ENCODE peak calls at places on chromosomes 13 and 19, in nine cellular contexts. U is stomach, S is A549, C is transverse colon, A is HepG2, I is ovary, O is tibial nerve, N is upper lobe of left lung, H is K562. P is an unnamed sample.

GRCh38 chr19:16225279-16226183 is 27.8 kb downstream of the AP1M1 start:
- DNase-seq in U (no peak), S (no peak), C (no peak), A (no peak), I (no peak), O (no peak), N (no peak), H (no peak), P (no peak)

GRCh38 chr13:37648604-37649003 is 50.0 kb upstream of the POSTN start:
- DNase-seq in U (no peak), S (no peak), C (no peak), A (no peak), I (no peak), O (no peak), N (no peak), H (no peak), P (no peak)

GRCh38 chr19:36051637-36052036 is 2.4 kb downstream of the THAP8 start:
- DNase-seq in U (no peak), S (no peak), C (no peak), A (no peak), I (no peak), O (no peak), N (no peak), H (no peak), P (no peak)

GRCh38 chr13:111456452-111457230 is 136.2 kb downstream of the TEX29 start:
- DNase-seq in U (no peak), S (no peak), C (no peak), A (no peak), I (no peak), O (no peak), N (no peak), H (no peak), P (no peak)

GRCh38 chr13:51777921-51778320 is 26.0 kb downstream of the DHRS12 start:
- DNase-seq in U (no peak), S (no peak), C (no peak), A (no peak), I (no peak), O (no peak), N (no peak), H (no peak), P (no peak)

GRCh38 chr13:32391101-32391620 is 36.8 kb downstream of the N4BP2L1 start:
- DNase-seq in U (no peak), S (peak), C (no peak), A (no peak), I (no peak), O (no peak), N (no peak), H (no peak), P (no peak)

GRCh38 chr19:13095393-13095784 is 7.3 kb downstream of the LYL1 start:
- DNase-seq in U (no peak), S (no peak), C (no peak), A (no peak), I (no peak), O (no peak), N (peak), H (no peak), P (no peak)

GRCh38 chr13:41505209-41505835 is 48.0 kb downstream of the RGCC start:
- DNase-seq in U (no peak), S (no peak), C (no peak), A (no peak), I (no peak), O (no peak), N (no peak), H (no peak), P (peak)

GRCh38 chr19:52227980-52228379 is 38.1 kb downstream of the PPP2R1A start:
- DNase-seq in U (no peak), S (no peak), C (no peak), A (no peak), I (no peak), O (no peak), N (no peak), H (no peak), P (no peak)

GRCh38 chr19:5430237-5430636 is 25.0 kb upstream of the ZNRF4 start:
- DNase-seq in U (no peak), S (no peak), C (no peak), A (no peak), I (no peak), O (no peak), N (no peak), H (peak), P (no peak)

GRCh38 chr19:18368504-18369222 is 17.3 kb upstream of the GDF15 start:
- DNase-seq in U (peak), S (no peak), C (no peak), A (peak), I (no peak), O (no peak), N (peak), H (peak), P (no peak)

GRCh38 chr19:18373407-18373891 is 12.5 kb upstream of the GDF15 start:
- DNase-seq in U (no peak), S (no peak), C (no peak), A (no peak), I (no peak), O (no peak), N (no peak), H (no peak), P (no peak)

GRCh38 chr19:18377026-18377425 is 8.9 kb upstream of the GDF15 start:
- DNase-seq in U (peak), S (peak), C (no peak), A (no peak), I (no peak), O (no peak), N (no peak), H (no peak), P (no peak)

GRCh38 chr19:18373892-18374629 is 11.9 kb upstream of the GDF15 start:
- DNase-seq in U (peak), S (peak), C (peak), A (peak), I (peak), O (peak), N (peak), H (peak), P (peak)
- TF ChIP-seq EP300 in U (peak), S (peak), C (peak), A (peak), I (peak), O (peak), N (peak), H (peak), P (no peak)

DNA sequence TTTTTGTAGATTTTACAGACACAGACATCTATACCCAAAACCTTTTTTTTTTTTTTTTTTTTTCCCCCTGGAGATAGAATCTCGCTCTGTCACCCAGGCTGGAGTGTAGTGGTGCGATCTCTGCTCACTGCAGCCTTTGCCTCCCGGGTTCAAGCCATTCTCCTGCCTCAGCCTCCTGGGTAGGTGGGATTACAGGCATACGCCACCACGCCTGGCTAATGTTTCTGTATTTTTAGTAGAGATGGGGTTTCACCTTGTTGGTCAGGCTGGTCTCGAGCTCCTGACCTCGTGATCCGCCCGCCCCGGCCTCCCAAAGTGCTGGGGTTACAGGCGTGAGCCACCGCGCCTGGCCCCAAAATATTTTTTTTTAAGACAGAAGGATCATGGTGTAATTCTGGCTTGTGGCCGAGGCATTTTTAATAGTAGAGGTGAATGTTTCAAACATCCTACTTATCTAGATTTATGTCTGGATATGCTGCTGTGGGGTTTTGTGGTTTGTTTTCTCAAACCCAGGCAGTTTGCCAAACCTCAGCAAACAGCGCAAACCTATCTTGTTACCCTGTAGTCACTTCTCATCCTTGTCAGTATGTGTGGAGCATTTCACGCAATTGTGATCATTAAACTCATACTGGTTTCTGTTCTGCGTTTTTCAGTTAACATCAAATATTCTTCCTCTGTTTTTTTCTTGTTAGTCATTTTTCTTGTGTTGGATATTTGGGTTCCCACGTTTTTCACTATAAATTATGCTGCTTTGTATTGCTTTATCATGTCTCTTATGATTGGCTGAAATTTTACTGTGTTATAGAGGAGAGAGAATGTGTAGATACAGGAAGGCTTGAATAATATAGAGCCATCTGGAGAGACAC is 36.2 kb upstream of the GARRE1 start:
- DNase-seq in U (peak), S (peak), C (peak), A (no peak), I (no peak), O (peak), N (no peak), H (peak), P (no peak)
- TF ChIP-seq EP300 in U (no peak), S (no peak), C (no peak), A (no peak), I (no peak), O (peak), N (no peak), H (peak), P (no peak)

GRCh38 chr19:47012620-47013019 is 7.0 kb upstream of the NPAS1 start:
- DNase-seq in U (no peak), S (no peak), C (no peak), A (no peak), I (no peak), O (no peak), N (no peak), H (no peak), P (no peak)

GRCh38 chr19:47018923-47019322 is 714 bp upstream of the NPAS1 start:
- DNase-seq in U (no peak), S (no peak), C (no peak), A (no peak), I (no peak), O (no peak), N (no peak), H (no peak), P (peak)

GRCh38 chr19:47013041-47013517 is 6.6 kb upstream of the NPAS1 start:
- DNase-seq in U (peak), S (peak), C (peak), A (peak), I (peak), O (peak), N (peak), H (peak), P (peak)
- TF ChIP-seq EP300 in U (no peak), S (no peak), C (no peak), A (no peak), I (no peak), O (peak), N (no peak), H (no peak), P (no peak)

DNA sequence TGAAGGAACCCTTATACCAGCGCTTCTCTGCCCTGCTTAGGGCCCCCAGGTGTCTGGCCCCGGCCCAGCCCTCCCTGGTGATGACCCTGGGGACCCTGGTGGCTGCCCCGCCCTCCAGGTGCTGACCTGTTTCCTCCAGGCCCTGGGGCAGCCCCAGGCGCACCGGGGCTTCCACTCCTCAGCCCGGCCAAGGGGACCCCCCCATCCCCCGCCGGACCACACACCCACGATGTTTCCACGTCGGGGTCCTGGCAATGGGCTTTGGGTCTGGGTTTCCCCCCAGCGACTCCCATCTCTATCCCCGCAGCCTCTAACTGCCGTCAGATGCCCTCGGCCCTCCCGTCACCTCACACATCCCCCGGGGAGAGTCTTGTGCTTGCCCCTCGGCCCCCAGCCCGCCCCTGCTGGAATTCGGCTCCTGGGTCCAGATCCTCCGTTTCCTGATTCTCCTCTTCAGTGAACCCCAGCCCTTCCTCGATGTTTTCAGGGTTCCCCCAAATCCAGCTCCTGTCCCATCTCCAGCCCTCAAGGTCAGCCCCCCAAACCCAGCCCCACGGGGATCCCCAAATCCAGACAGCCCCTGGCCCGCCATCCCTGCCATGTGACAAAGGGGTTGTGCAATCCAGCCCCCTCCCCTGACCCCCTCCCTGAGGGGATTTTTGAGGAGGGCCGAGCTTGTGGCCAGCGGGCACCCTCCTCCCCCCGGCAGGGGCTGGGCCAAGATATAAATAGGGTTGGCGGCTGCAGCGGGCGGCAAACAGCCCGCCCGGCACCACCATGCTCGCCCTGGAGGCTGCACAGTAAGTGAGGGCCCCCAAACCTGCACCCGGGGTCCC is at the start of gene SPIB:
- DNase-seq in U (no peak), S (no peak), C (no peak), A (no peak), I (no peak), O (no peak), N (no peak), H (no peak), P (no peak)
- TF ChIP-seq EP300 in U (no peak), S (no peak), C (no peak), A (no peak), I (no peak), O (no peak), N (no peak), H (no peak), P (no peak)

DNA sequence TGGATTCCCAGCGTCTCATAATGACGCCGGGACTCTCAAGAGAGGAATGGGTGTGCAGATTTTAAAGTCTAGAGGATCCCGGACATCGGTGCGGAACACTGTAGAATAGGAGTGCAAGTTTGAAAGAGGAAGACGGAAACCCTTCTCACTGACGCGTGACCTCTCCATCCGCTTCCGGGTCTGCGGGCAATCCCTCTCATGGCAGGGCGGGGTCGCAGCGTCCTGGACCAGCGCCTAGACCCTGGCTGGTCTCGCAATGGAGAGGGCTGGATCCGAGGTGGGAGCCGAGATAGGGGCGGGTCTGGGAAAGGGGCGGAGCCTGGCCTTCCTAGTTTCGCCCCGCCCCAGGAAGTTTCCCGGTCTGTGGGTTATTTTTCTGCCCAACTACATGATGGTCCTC is 4.6 kb upstream of the ZNF845 start:
- DNase-seq in U (no peak), S (no peak), C (peak), A (no peak), I (peak), O (no peak), N (no peak), H (peak), P (peak)
- TF ChIP-seq EP300 in U (no peak), S (no peak), C (no peak), A (no peak), I (no peak), O (no peak), N (no peak), H (no peak), P (no peak)

GRCh38 chr19:46131485-46132143 is 7.1 kb upstream of the IGFL3 start:
- DNase-seq in U (no peak), S (no peak), C (no peak), A (no peak), I (no peak), O (no peak), N (no peak), H (no peak), P (peak)

GRCh38 chr19:46133101-46133627 is 8.7 kb upstream of the IGFL3 start:
- DNase-seq in U (no peak), S (peak), C (no peak), A (peak), I (peak), O (peak), N (peak), H (no peak), P (peak)

GRCh38 chr19:46132508-46133100 is 8.1 kb upstream of the IGFL3 start:
- DNase-seq in U (no peak), S (no peak), C (no peak), A (no peak), I (no peak), O (no peak), N (no peak), H (no peak), P (peak)

GRCh38 chr19:46133777-46134231 is 9.3 kb upstream of the IGFL3 start:
- DNase-seq in U (no peak), S (no peak), C (no peak), A (no peak), I (no peak), O (no peak), N (no peak), H (no peak), P (peak)

GRCh38 chr19:46134527-46134926 is 10.0 kb upstream of the IGFL3 start:
- DNase-seq in U (no peak), S (no peak), C (no peak), A (no peak), I (no peak), O (no peak), N (no peak), H (no peak), P (peak)
- TF ChIP-seq EP300 in U (no peak), S (no peak), C (no peak), A (no peak), I (no peak), O (no peak), N (no peak), H (no peak), P (no peak)

GRCh38 chr19:11377237-11377636 is 2.8 kb downstream of the SWSAP1 start:
- DNase-seq in U (no peak), S (peak), C (peak), A (no peak), I (peak), O (peak), N (peak), H (peak), P (no peak)

GRCh38 chr19:11374449-11375142 is at the start of gene SWSAP1:
- DNase-seq in U (peak), S (peak), C (peak), A (peak), I (peak), O (peak), N (peak), H (peak), P (peak)

GRCh38 chr19:11373885-11374448 is 499 bp upstream of the SWSAP1 start:
- DNase-seq in U (no peak), S (no peak), C (no peak), A (no peak), I (no peak), O (no peak), N (no peak), H (no peak), P (no peak)

GRCh38 chr19:11373166-11373884 is 1.1 kb upstream of the SWSAP1 start:
- DNase-seq in U (peak), S (no peak), C (no peak), A (no peak), I (no peak), O (no peak), N (peak), H (no peak), P (no peak)

DNA sequence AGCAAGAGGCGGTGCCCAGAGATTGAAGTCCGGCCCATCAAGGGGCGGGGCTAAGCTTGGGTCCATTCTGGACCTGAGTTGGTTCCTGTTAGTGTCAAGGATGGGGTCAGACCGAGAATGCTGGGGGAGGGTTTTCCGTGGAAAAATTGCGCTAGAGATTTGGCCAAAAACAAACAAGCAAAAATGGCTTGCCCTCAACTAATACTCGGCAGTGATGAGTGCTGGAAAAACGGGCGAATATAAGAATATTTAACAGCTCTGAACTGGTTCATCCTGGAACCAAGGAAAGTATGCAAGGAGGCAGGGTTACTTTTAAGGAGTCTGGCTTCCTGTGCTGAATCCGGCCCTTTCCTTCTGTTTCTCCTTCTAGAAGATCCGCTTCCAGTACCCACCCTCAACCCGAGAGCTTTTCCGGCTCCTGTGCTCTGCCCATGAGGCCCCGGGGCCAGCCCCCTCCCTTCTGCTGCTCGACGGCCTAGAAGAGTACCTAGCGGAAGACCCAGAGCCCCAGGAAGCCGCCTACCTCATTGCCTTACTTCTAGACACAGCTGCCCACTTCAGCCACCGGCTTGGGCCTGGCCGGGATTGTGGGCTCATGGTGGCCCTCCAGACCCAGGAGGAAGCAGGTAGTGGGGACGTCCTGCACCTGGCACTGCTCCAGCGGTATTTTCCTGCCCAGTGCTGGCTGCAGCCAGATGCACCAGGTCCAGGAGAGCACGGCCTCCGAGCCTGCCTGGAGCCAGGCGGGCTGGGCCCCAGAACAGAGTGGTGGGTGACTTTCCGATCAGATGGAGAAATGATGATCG is 880 bp downstream of the SWSAP1 start:
- DNase-seq in U (peak), S (no peak), C (peak), A (peak), I (peak), O (peak), N (peak), H (no peak), P (no peak)
- TF ChIP-seq EP300 in U (no peak), S (no peak), C (no peak), A (no peak), I (no peak), O (peak), N (no peak), H (no peak), P (no peak)

GRCh38 chr19:18280247-18281081 is 958 bp downstream of the JUND start:
- DNase-seq in U (peak), S (peak), C (peak), A (peak), I (peak), O (peak), N (peak), H (peak), P (no peak)
- TF ChIP-seq EP300 in U (no peak), S (no peak), C (no peak), A (no peak), I (no peak), O (peak), N (no peak), H (no peak), P (no peak)

DNA sequence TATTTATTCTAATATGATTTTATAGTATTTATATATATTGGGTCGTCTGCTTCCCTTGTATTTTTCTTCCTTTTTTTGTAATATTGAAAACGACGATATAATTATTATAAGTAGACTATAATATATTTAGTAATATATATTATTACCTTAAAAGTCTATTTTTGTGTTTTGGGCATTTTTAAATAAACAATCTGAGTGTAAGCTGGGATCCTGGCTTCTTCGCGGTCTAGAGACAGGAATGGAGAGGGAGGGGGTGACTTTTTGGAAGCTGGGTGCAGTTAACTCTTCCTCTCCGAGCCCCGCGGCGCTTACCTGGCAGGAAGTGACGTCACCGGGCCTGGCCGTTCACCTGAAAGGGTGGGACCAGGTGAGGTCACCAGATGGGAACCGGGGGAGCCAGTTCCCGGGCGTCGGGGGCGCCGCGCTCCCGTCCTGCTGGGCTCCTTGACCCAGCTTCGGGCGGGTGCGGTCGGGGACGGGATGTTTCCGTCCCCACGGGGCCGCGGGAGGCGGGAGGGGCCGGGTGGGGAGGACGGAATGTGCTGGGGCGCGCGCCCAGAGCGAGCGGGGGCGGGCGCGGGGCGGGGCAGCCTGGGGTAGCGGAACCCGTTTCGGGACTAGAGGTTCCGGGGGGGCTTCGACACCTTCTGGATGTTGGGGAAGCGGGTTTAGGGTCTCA is 2.7 kb downstream of the ZFP36 start:
- DNase-seq in U (peak), S (peak), C (peak), A (peak), I (peak), O (peak), N (peak), H (peak), P (peak)
- TF ChIP-seq EP300 in U (peak), S (no peak), C (peak), A (no peak), I (peak), O (peak), N (peak), H (no peak), P (peak)